ENCODE peak calls at places on chromosomes 13 and 19, in ten cellular contexts. Q is ascending aorta, M is cardiac muscle cell, J is heart right ventricle, P is left lung, Z is PC-3, I is colonic mucosa, A is fibroblast of mammary gland, Y is right lobe of liver, G is adrenal gland. K is an unnamed sample.

GRCh38 chr13:76307157-76307556 is 579.0 kb downstream of the KCTD12 start:
- DNase-seq in P (no peak), Y (no peak), Q (no peak), G (no peak), Z (no peak), A (no peak), M (peak), J (no peak), I (no peak), K (peak)

GRCh38 chr19:19386373-19386869 is 19.1 kb upstream of the GATAD2A start:
- DNase-seq in G (no peak), M (no peak), A (no peak), Z (no peak), J (no peak), P (no peak), I (no peak), Y (no peak), Q (no peak), K (no peak)

GRCh38 chr19:10749435-10750384 is 31.8 kb downstream of the DNM2 start:
- DNase-seq in G (no peak), P (peak), I (peak), J (no peak), Z (no peak), A (no peak), Q (no peak), M (no peak), Y (no peak), K (no peak)

GRCh38 chr13:91346848-91347211 is 657 bp upstream of the MIR17HG start:
- DNase-seq in Y (peak), M (peak), I (peak), G (peak), Z (peak), Q (no peak), J (no peak), P (peak), A (no peak), K (no peak)

GRCh38 chr13:113664751-113665581 is 2.1 kb upstream of the GRK1 start:
- DNase-seq in Q (no peak), P (peak), Z (no peak), I (no peak), Y (peak), M (no peak), J (no peak), G (no peak), A (no peak), K (no peak)

GRCh38 chr13:74056829-74057564 is 77.2 kb downstream of the KLF12 start:
- DNase-seq in I (no peak), A (no peak), Y (no peak), Z (no peak), J (peak), G (peak), M (no peak), P (no peak), Q (no peak), K (no peak)

GRCh38 chr19:22199171-22199570 is 2.4 kb upstream of the ZNF676 start:
- DNase-seq in A (no peak), J (no peak), Q (no peak), Z (no peak), I (no peak), Y (no peak), P (no peak), M (no peak), G (no peak), K (no peak)

GRCh38 chr19:12052057-12052570 is 647 bp downstream of the ZNF878 start:
- DNase-seq in Z (peak), Q (no peak), G (no peak), M (no peak), Y (no peak), I (peak), J (no peak), P (no peak), A (peak), K (no peak)

GRCh38 chr13:74246398-74246975 is 112.3 kb upstream of the KLF12 start:
- DNase-seq in P (no peak), Z (no peak), J (no peak), Y (no peak), I (no peak), Q (no peak), A (peak), M (peak), G (peak), K (peak)

GRCh38 chr19:48543121-48543710 is 8.8 kb upstream of the SULT2B1 start:
- DNase-seq in Z (peak), Q (no peak), P (peak), I (peak), Y (no peak), J (no peak), G (no peak), A (peak), M (peak), K (peak)

GRCh38 chr19:48867119-48867921 is 1.1 kb downstream of the PLEKHA4 start:
- DNase-seq in I (no peak), J (no peak), Z (no peak), M (peak), G (no peak), Y (no peak), Q (no peak), A (no peak), P (no peak), K (no peak)

GRCh38 chr19:38183227-38183914 is 40.7 kb downstream of the DPF1 start:
- DNase-seq in I (no peak), A (peak), Z (no peak), Q (no peak), J (peak), G (peak), P (no peak), M (peak), Y (no peak), K (peak)

GRCh38 chr19:20607943-20608342 is 42.4 kb upstream of the ZNF737 start:
- DNase-seq in Y (no peak), Z (no peak), Q (no peak), P (no peak), M (no peak), J (no peak), I (no peak), G (no peak), A (no peak), K (no peak)

GRCh38 chr19:33514885-33515485 is 6.6 kb downstream of the PEPD start:
- DNase-seq in Z (peak), J (peak), Q (no peak), I (peak), G (no peak), Y (no peak), A (no peak), M (no peak), P (no peak), K (peak)

GRCh38 chr13:18956473-18957078 is 225.0 kb downstream of the TUBA3C start:
- DNase-seq in M (no peak), Y (no peak), Z (no peak), A (no peak), I (no peak), G (no peak), Q (no peak), J (no peak), P (no peak), K (no peak)

GRCh38 chr19:3821857-3822364 is 35.7 kb upstream of the MATK start:
- DNase-seq in Y (peak), A (peak), M (peak), G (peak), I (peak), J (peak), Z (peak), P (peak), Q (no peak), K (peak)

GRCh38 chr13:38781539-38781938 is 94.7 kb downstream of the FREM2 start:
- DNase-seq in G (no peak), I (no peak), M (no peak), P (no peak), Q (no peak), Y (no peak), J (no peak), A (no peak), Z (no peak), K (no peak)

GRCh38 chr13:38787550-38787949 is 100.7 kb downstream of the FREM2 start:
- DNase-seq in Q (no peak), M (no peak), Y (no peak), Z (no peak), J (no peak), G (no peak), P (no peak), I (no peak), A (no peak), K (no peak)

GRCh38 chr13:38785047-38785446 is 98.2 kb downstream of the FREM2 start:
- DNase-seq in A (no peak), Y (no peak), G (no peak), M (no peak), Q (no peak), J (no peak), P (no peak), I (no peak), Z (no peak), K (no peak)

GRCh38 chr13:38783992-38784875 is 97.4 kb downstream of the FREM2 start:
- DNase-seq in G (peak), Z (no peak), I (peak), Q (no peak), A (no peak), M (no peak), P (no peak), J (no peak), Y (no peak), K (no peak)

DNA sequence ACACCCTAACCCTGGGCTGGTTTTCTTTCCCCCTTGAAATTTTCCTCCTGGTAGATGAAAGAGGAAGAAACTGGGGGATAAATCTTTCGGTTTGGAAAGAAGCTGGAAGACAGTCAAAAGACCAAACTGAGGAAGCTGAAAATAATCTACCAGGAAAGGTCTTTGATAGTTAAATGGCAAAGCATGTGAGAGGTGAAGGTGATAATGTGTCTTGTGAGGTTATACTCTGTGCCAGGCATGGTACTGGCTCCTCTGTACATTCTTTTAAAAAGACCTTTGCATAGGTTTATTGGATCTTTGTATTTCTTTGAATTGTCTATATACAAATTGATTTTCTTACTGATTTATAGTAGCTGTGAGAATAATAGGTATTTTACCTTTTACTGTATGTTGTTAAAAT is 98.6 kb downstream of the FREM2 start:
- DNase-seq in I (no peak), G (no peak), Q (no peak), J (no peak), P (no peak), Z (no peak), Y (no peak), M (no peak), A (no peak), K (no peak)
- H3K4me3 ChIP-seq in I (no peak), G (no peak), Q (no peak), J (no peak), P (peak), Z (no peak), Y (no peak), M (no peak), A (no peak), K (no peak)

GRCh38 chr13:84049442-84049841 is 167.2 kb upstream of the SLITRK1 start:
- DNase-seq in P (no peak), Z (no peak), G (no peak), Y (no peak), M (no peak), J (no peak), Q (no peak), A (no peak), I (no peak), K (no peak)

GRCh38 chr13:84050551-84050950 is 168.3 kb upstream of the SLITRK1 start:
- DNase-seq in G (no peak), M (no peak), P (no peak), J (no peak), Z (peak), Y (no peak), A (no peak), I (no peak), Q (no peak), K (no peak)
- TF ChIP-seq CTCF in G (no peak), M (no peak), P (no peak), J (no peak), Z (no peak), Y (no peak), A (no peak), I (no peak), Q (no peak), K (no peak)

GRCh38 chr13:97142452-97142851 is 79.7 kb upstream of the MBNL2 start:
- DNase-seq in M (peak), J (peak), Q (no peak), I (peak), Z (no peak), G (peak), P (no peak), A (peak), Y (peak), K (peak)
- H3K4me3 ChIP-seq in M (no peak), J (no peak), Q (no peak), I (peak), Z (no peak), G (peak), P (peak), A (peak), Y (peak), K (peak)

DNA sequence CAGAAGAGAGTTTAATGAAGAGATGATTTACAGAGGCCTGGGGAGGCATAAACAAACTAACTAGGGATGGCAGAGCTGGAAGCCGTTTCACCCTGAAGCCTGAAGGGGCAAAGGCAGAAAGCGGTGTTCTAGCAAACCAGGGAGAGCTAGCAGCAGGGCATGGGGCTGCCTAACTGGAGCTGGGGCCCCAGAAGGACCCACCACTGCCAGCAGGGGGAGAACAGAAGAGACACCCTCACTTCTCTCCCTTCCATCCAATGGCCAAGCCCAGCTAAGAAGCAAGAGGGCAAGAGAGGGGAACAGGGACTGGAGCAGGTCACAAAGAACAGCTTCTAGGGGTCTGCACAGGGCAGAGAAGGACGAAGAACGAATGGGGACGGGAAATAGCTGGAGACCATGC is 195.5 kb downstream of the KATNAL1 start:
- DNase-seq in M (no peak), J (no peak), Z (no peak), I (no peak), A (no peak), Y (no peak), P (no peak), G (no peak), Q (no peak), K (no peak)
- TF ChIP-seq CTCF in M (peak), J (no peak), Z (peak), I (no peak), A (peak), Y (no peak), P (no peak), G (no peak), Q (no peak), K (peak)

GRCh38 chr13:50911937-50912624 is 2.5 kb downstream of the RNASEH2B start:
- DNase-seq in Q (peak), Y (peak), Z (peak), J (peak), P (peak), M (peak), G (peak), A (peak), I (peak), K (peak)
- H3K4me3 ChIP-seq in Q (peak), Y (no peak), Z (peak), J (no peak), P (peak), M (no peak), G (no peak), A (no peak), I (no peak), K (no peak)

GRCh38 chr13:31982124-31982523 is 49.5 kb upstream of the FRY start:
- DNase-seq in G (no peak), Y (no peak), A (peak), M (no peak), J (no peak), Z (no peak), I (no peak), Q (no peak), P (no peak), K (peak)
- TF ChIP-seq CTCF in G (no peak), Y (no peak), A (no peak), M (no peak), J (no peak), Z (no peak), I (no peak), Q (no peak), P (no peak), K (no peak)